ENCODE peak calls at places on chromosomes 16 and 17, in five cellular contexts. V is ovary, S is stomach, A is Right ventricle myocardium superior, O is psoas muscle. D is an unnamed sample.

GRCh38 chr17:66383353-66383752 is 80.9 kb downstream of the PRKCA start:
- DNase-seq in V (no peak), S (no peak), A (no peak), O (no peak), D (no peak)

GRCh38 chr16:48617711-48618148 is 7.8 kb upstream of the N4BP1 start:
- DNase-seq in V (peak; percentile 63), S (peak; percentile 36), A (peak; percentile 70), O (no peak), D (no peak)

GRCh38 chr17:76384987-76385891 is 830 bp downstream of the SPHK1 start:
- DNase-seq in V (no peak), S (peak; percentile 31), A (peak; percentile 59), O (peak; percentile 68), D (peak; percentile 44)

GRCh38 chr16:48158296-48158695 is 2.5 kb upstream of the ABCC12 start:
- DNase-seq in V (no peak), S (no peak), A (no peak), O (no peak), D (no peak)

GRCh38 chr16:583470-583814 is 6.4 kb upstream of the RAB40C start:
- DNase-seq in V (no peak), S (no peak), A (no peak), O (no peak), D (no peak)

GRCh38 chr16:79429276-79430128 is 171.0 kb downstream of the MAF start:
- DNase-seq in V (peak; percentile 32), S (no peak), A (no peak), O (no peak), D (no peak)

GRCh38 chr16:21277927-21278706 is at the start of gene CRYM:
- DNase-seq in V (peak; percentile 27), S (peak; percentile 64), A (peak; percentile 75), O (peak; percentile 70), D (no peak)

GRCh38 chr16:57761957-57762356 is 26.4 kb downstream of the KATNB1 start:
- DNase-seq in V (no peak), S (no peak), A (no peak), O (peak; percentile 45), D (no peak)

GRCh38 chr17:48597492-48597774 is 3.9 kb upstream of the HOXB5 start:
- DNase-seq in V (no peak), S (no peak), A (no peak), O (no peak), D (no peak)

GRCh38 chr16:84992700-84993075 is 18.6 kb downstream of the ZDHHC7 start:
- DNase-seq in V (no peak), S (no peak), A (no peak), O (no peak), D (no peak)

GRCh38 chr17:47852113-47852949 is 1.4 kb upstream of the SP6 start:
- DNase-seq in V (no peak), S (no peak), A (no peak), O (no peak), D (no peak)

GRCh38 chr16:64356267-64356666 is 765.6 kb downstream of the CDH11 start:
- DNase-seq in V (no peak), S (no peak), A (no peak), O (no peak), D (no peak)

GRCh38 chr17:73071387-73071999 is 21.0 kb downstream of the SLC39A11 start:
- DNase-seq in V (no peak), S (no peak), A (no peak), O (no peak), D (no peak)

GRCh38 chr17:61389670-61390478 is 9.8 kb upstream of the TBX2 start:
- DNase-seq in V (no peak), S (peak; percentile 57), A (peak; percentile 67), O (peak; percentile 58), D (peak; percentile 54)

GRCh38 chr16:50502616-50503000 is 45.6 kb upstream of the NKD1 start:
- DNase-seq in V (no peak), S (no peak), A (no peak), O (no peak), D (no peak)

GRCh38 chr17:45013021-45013997 is 38.1 kb downstream of the DCAKD start:
- DNase-seq in V (no peak), S (no peak), A (peak; percentile 71), O (no peak), D (no peak)

D was measured in adrenal gland.